ENCODE peak calls at places on chromosomes 12 and 14, in eight cellular contexts. X is LoVo; F is kidney tubule cell; B is CD4-positive, alpha-beta memory T cell; R is activated CD4-positive, alpha-beta memory T cell treated with anti-CD3 and anti-CD28 coated beads, Interleukin-2, amount 10 ng/mL, durations not matched to agents 7 days and 5 days; Z is CD8-positive, alpha-beta T cell; G is cerebellum; W is Right ventricle myocardium inferior. T is an unnamed sample.

GRCh38 chr12:109727746-109728726 is 14.4 kb downstream of the FAM222A start:
- DNase-seq in X (no peak), F (no peak), B (no peak), R (no peak), Z (no peak), G (no peak), W (peak; percentile 32), T (no peak)

GRCh38 chr12:19025582-19025981 is 104.0 kb upstream of the PLEKHA5 start:
- DNase-seq in X (peak; percentile 57), F (peak; percentile 76), B (no peak), R (no peak), Z (no peak), G (no peak), W (no peak), T (no peak)

GRCh38 chr12:3123729-3124128 is 46.5 kb downstream of the TSPAN9 start:
- DNase-seq in X (no peak), F (peak; percentile 47), B (no peak), R (no peak), Z (no peak), G (no peak), W (no peak), T (no peak)

GRCh38 chr14:50062438-50063039 is 53.8 kb downstream of the VCPKMT start:
- DNase-seq in X (peak; percentile 69), F (peak; percentile 79), B (peak; percentile 96), R (peak; percentile 89), Z (peak; percentile 84), G (no peak), W (no peak), T (peak; percentile 85)

GRCh38 chr14:41605550-41606248 is 977 bp upstream of the LRFN5 start:
- DNase-seq in X (no peak), F (no peak), B (no peak), R (no peak), Z (no peak), G (peak; percentile 1), W (no peak), T (no peak)

GRCh38 chr14:50964683-50965390 is 20.6 kb upstream of the PYGL start:
- DNase-seq in X (no peak), F (peak; percentile 88), B (no peak), R (no peak), Z (no peak), G (no peak), W (no peak), T (no peak)

GRCh38 chr12:76020731-76021672 is 10.6 kb downstream of the PHLDA1 start:
- DNase-seq in X (peak; percentile 92), F (peak; percentile 98), B (peak; percentile 90), R (peak; percentile 83), Z (peak; percentile 58), G (no peak), W (no peak), T (peak; percentile 82)

GRCh38 chr12:107461222-107461980 is 224.2 kb upstream of the PWP1 start:
- DNase-seq in X (no peak), F (peak; percentile 81), B (no peak), R (no peak), Z (no peak), G (no peak), W (no peak), T (no peak)

GRCh38 chr14:30994681-30995620 is 30.5 kb upstream of the AP4S1 start:
- DNase-seq in X (no peak), F (peak; percentile 61), B (no peak), R (no peak), Z (no peak), G (no peak), W (no peak), T (no peak)

GRCh38 chr14:63212209-63212608 is 8.0 kb downstream of the RHOJ start:
- DNase-seq in X (no peak), F (no peak), B (no peak), R (no peak), Z (no peak), G (no peak), W (no peak), T (no peak)

GRCh38 chr12:118356809-118357326 is 15.8 kb downstream of the TAOK3 start:
- DNase-seq in X (no peak), F (peak; percentile 66), B (no peak), R (no peak), Z (no peak), G (no peak), W (no peak), T (no peak)

GRCh38 chr14:51539571-51540037 is 112.1 kb upstream of the FRMD6 start:
- DNase-seq in X (no peak), F (peak; percentile 100), B (no peak), R (no peak), Z (no peak), G (no peak), W (no peak), T (no peak)

GRCh38 chr14:99570542-99571302 is 33.3 kb downstream of the CCDC85C start:
- DNase-seq in X (no peak), F (no peak), B (no peak), R (no peak), Z (no peak), G (no peak), W (no peak), T (no peak)

GRCh38 chr12:40745386-40745785 is 53.1 kb downstream of the CNTN1 start:
- DNase-seq in X (no peak), F (no peak), B (no peak), R (no peak), Z (no peak), G (no peak), W (no peak), T (no peak)